ENCODE peak calls at places on chromosome 9, in eight cellular contexts. M is neural progenitor cell, E is PC-9, I is prostate gland, O is H9, W is pancreas, V is esophagus squamous epithelium, G is AG04450. U is an unnamed sample.

GRCh38 chr9:107481035-107481434 is 8.5 kb downstream of the KLF4 start:
- DNase-seq in M (no peak), E (no peak), I (no peak), O (no peak), W (no peak), V (no peak), G (no peak), U (no peak)

GRCh38 chr9:129359871-129360536 is 181.9 kb upstream of the IER5L start:
- DNase-seq in M (no peak), E (no peak), I (no peak), O (no peak), W (no peak), V (no peak), G (no peak), U (no peak)

GRCh38 chr9:113886933-113887332 is 10.8 kb downstream of the ZNF618 start:
- DNase-seq in M (no peak), E (no peak), I (no peak), O (no peak), W (no peak), V (no peak), G (no peak), U (no peak)

GRCh38 chr9:94168203-94169000 is 84.1 kb downstream of the PTPDC1 start:
- DNase-seq in M (no peak), E (no peak), I (no peak), O (no peak), W (no peak), V (no peak), G (no peak), U (no peak)

GRCh38 chr9:102237094-102237493 is 498.6 kb upstream of the GRIN3A start:
- DNase-seq in M (no peak), E (no peak), I (no peak), O (no peak), W (no peak), V (no peak), G (no peak), U (no peak)

GRCh38 chr9:106700676-106701075 is 162.3 kb upstream of the ZNF462 start:
- DNase-seq in M (no peak), E (no peak), I (no peak), O (no peak), W (no peak), V (no peak), G (no peak), U (peak; percentile 69)

GRCh38 chr9:76628155-76628554 is 136.1 kb upstream of the PCA3 start:
- DNase-seq in M (no peak), E (no peak), I (no peak), O (no peak), W (no peak), V (no peak), G (no peak), U (no peak)

GRCh38 chr9:8713149-8713856 is 913.7 kb upstream of the DMAC1 start:
- DNase-seq in M (no peak), E (no peak), I (no peak), O (no peak), W (no peak), V (no peak), G (no peak), U (no peak)

GRCh38 chr9:114799441-114799840 is 6.4 kb downstream of the TNFSF15 start:
- DNase-seq in M (peak; percentile 65), E (no peak), I (no peak), O (peak; percentile 40), W (no peak), V (no peak), G (no peak), U (no peak)

GRCh38 chr9:88791105-88791805 is 200.0 kb upstream of the S1PR3 start:
- DNase-seq in M (no peak), E (peak; percentile 50), I (no peak), O (no peak), W (no peak), V (no peak), G (peak; percentile 66), U (peak; percentile 71)

GRCh38 chr9:79256691-79257213 is 315.0 kb upstream of the TLE4 start:
- DNase-seq in M (peak; percentile 82), E (no peak), I (no peak), O (no peak), W (peak; percentile 23), V (no peak), G (no peak), U (peak; percentile 16)

GRCh38 chr9:79129865-79130480 is 441.8 kb upstream of the TLE4 start:
- DNase-seq in M (peak; percentile 54), E (no peak), I (peak; percentile 61), O (no peak), W (peak; percentile 28), V (no peak), G (peak; percentile 20), U (no peak)

GRCh38 chr9:98881836-98882568 is 61.7 kb upstream of the COL15A1 start:
- DNase-seq in M (no peak), E (no peak), I (no peak), O (no peak), W (no peak), V (no peak), G (no peak), U (no peak)

GRCh38 chr9:98880311-98881015 is 63.2 kb upstream of the COL15A1 start:
- DNase-seq in M (no peak), E (no peak), I (no peak), O (no peak), W (peak; percentile 54), V (no peak), G (no peak), U (no peak)

GRCh38 chr9:98881356-98881755 is 62.4 kb upstream of the COL15A1 start:
- DNase-seq in M (no peak), E (no peak), I (no peak), O (no peak), W (no peak), V (no peak), G (no peak), U (no peak)

GRCh38 chr9:98884849-98885248 is 58.9 kb upstream of the COL15A1 start:
- DNase-seq in M (no peak), E (no peak), I (no peak), O (no peak), W (no peak), V (no peak), G (no peak), U (no peak)

DNA sequence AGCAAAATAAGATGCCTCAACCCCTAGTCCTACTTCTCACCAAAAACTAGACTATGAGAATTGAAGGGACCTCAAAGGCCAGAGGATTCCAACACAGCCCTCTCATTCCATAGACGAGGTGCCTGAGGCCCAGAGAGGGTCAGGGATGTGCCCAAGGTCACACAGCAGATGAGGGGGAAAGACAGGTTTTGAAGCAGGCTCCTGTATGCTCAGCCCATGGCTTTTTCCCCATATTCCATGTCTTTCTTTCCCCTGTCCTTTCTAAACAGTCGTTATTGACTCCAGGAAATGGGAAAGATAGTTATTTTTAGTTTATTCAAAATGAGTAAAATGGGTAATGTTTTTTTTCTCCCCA is 61.2 kb upstream of the COL15A1 start:
- DNase-seq in M (no peak), E (no peak), I (no peak), O (no peak), W (no peak), V (no peak), G (no peak), U (no peak)
- H3K27ac ChIP-seq in M (no peak overlapping the region), E (no peak overlapping the region), I (no peak overlapping the region), O (no peak overlapping the region), W (no peak overlapping the region), V (no peak overlapping the region), G (no peak overlapping the region), U (no peak overlapping the region)

GRCh38 chr9:81578606-81579005 is 110.7 kb downstream of the TLE1 start:
- DNase-seq in M (no peak), E (no peak), I (no peak), O (no peak), W (no peak), V (no peak), G (peak; percentile 26), U (no peak)

GRCh38 chr9:81574399-81574798 is 114.9 kb downstream of the TLE1 start:
- DNase-seq in M (no peak), E (no peak), I (no peak), O (no peak), W (no peak), V (no peak), G (no peak), U (no peak)

GRCh38 chr9:81570083-81570482 is 119.3 kb downstream of the TLE1 start:
- DNase-seq in M (no peak), E (no peak), I (no peak), O (no peak), W (no peak), V (no peak), G (no peak), U (no peak)

GRCh38 chr9:81573415-81574321 is 115.7 kb downstream of the TLE1 start:
- DNase-seq in M (peak; percentile 50), E (no peak), I (no peak), O (no peak), W (no peak), V (no peak), G (no peak), U (no peak)

GRCh38 chr9:81575976-81576375 is 113.4 kb downstream of the TLE1 start:
- DNase-seq in M (no peak), E (no peak), I (no peak), O (no peak), W (no peak), V (no peak), G (peak; percentile 20), U (no peak)
- H3K27ac ChIP-seq in M (no peak overlapping the region), E (no peak overlapping the region), I (no peak overlapping the region), O (no peak overlapping the region), W (no peak overlapping the region), V (no peak overlapping the region), G (no peak overlapping the region), U (no peak overlapping the region)

DNA sequence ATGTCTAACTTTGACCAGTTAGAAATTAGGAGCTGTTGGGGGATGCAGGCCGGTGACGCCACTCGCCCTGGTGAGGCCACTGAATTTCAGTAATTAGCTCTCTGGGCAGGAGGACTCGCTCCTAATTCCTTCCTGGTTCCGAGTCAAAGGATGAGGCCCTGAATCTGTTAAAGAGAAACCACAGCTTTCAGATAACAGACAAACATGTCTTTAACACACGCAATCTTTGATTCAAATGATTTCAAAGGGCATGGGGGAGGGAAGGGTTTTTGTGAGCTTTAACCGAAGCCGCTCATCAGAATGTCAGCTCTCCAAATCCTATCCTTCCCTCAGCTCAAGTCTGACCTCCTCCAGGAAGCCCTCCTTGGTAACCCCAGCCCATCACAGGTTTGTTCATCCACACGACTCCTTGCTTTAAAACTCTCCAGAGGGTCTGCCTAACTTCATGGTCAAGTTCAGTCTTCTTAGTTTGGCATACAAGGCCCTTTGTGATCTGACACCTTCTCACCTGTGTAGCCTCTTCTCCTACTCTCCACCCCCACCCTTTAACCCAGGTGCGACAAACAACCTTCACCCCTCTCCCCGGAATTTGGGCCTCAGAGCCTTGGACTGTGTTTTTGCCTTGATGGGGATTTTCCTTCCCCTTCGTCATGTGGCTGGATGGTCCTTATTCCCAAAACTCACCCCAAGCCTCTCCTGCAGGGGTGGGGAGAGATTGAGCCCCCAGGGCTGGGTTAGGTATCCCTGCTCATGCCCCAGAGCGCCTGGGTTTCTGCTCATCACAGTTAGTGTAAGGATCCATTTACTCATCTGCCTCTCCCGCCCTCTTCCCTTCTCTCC is 13.6 kb upstream of the PHF19 start:
- DNase-seq in M (no peak), E (no peak), I (no peak), O (no peak), W (no peak), V (no peak), G (no peak), U (no peak)
- H3K27ac ChIP-seq in M (no peak overlapping the region), E (no peak overlapping the region), I (peak overlapping the region; percentile 31), O (no peak overlapping the region), W (no peak overlapping the region), V (peak overlapping the region; percentile 46), G (no peak overlapping the region), U (no peak overlapping the region)

DNA sequence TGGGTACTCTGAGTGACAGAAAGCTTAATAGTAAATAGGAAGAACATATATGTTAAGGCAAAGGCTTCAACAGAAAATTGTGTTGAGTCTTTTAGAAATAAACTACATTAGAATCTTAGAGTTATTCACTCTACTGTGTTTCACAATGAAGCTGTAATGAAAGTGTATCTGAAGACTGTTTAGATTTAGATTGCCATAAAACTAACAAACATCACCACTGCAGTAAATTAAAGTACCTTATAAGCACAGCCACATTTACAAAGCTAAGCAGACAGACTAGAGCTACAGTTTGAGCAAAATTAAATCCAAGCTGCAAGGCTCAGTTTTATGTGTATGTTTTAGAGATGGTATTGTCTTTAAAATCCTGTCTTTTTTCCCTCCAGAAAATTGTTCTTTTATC is 172.4 kb downstream of the PBX3 start:
- DNase-seq in M (no peak), E (no peak), I (no peak), O (no peak), W (no peak), V (no peak), G (peak; percentile 3), U (no peak)
- H3K27ac ChIP-seq in M (no peak overlapping the region), E (no peak overlapping the region), I (no peak overlapping the region), O (no peak overlapping the region), W (no peak overlapping the region), V (no peak overlapping the region), G (no peak overlapping the region), U (no peak overlapping the region)

U was measured in epithelial cell of prostate.